ENCODE peak calls at places on chromosomes 1 and 21, in four cellular contexts. V is HCT116, K is A549, T is GM12878. H is an unnamed sample.

GRCh38 chr1:153563991-153564390 is 1.7 kb downstream of the S100A2 start:
- DNase-seq in V (no peak), K (no peak), T (no peak), H (no peak)

GRCh38 chr1:244751271-244751895 is 84.1 kb upstream of the COX20 start:
- DNase-seq in V (no peak), K (no peak), T (no peak), H (no peak)

GRCh38 chr1:6167391-6168303 is 12.5 kb downstream of the CHD5 start:
- DNase-seq in V (no peak), K (no peak), T (no peak), H (no peak)

GRCh38 chr1:199474738-199475137 is 552.8 kb upstream of the NR5A2 start:
- DNase-seq in V (no peak), K (no peak), T (no peak), H (no peak)

GRCh38 chr1:17617787-17618557 is 78.5 kb downstream of the ARHGEF10L start:
- DNase-seq in V (no peak), K (no peak), T (no peak), H (no peak)

GRCh38 chr1:212498243-212498642 is 65.5 kb downstream of the NENF start:
- DNase-seq in V (no peak), K (peak; percentile 35), T (no peak), H (peak; percentile 44)

GRCh38 chr1:51736702-51737101 is 119.8 kb downstream of the OSBPL9 start:
- DNase-seq in V (peak; percentile 16), K (peak; percentile 69), T (no peak), H (peak; percentile 36)

GRCh38 chr1:72932025-72932424 is 649.7 kb upstream of the NEGR1 start:
- DNase-seq in V (no peak), K (no peak), T (no peak), H (no peak)

GRCh38 chr1:188170446-188170845 is 1341.7 kb downstream of the PLA2G4A start:
- DNase-seq in V (no peak), K (no peak), T (no peak), H (no peak)

GRCh38 chr1:219318826-219319225 is 145.1 kb downstream of the LYPLAL1 start:
- DNase-seq in V (no peak), K (no peak), T (no peak), H (no peak)

GRCh38 chr1:172120381-172120780 is 279.1 kb downstream of the DNM3 start:
- DNase-seq in V (no peak), K (no peak), T (peak; percentile 23), H (no peak)

GRCh38 chr1:151728151-151728711 is 6.9 kb downstream of the RIIAD1 start:
- DNase-seq in V (no peak), K (no peak), T (no peak), H (no peak)

GRCh38 chr1:48776400-48777218 is at the start of gene BEND5:
- DNase-seq in V (no peak), K (no peak), T (no peak), H (peak; percentile 18)

GRCh38 chr1:212618466-212619210 is 10.1 kb downstream of the ATF3 start:
- DNase-seq in V (no peak), K (no peak), T (no peak), H (no peak)

GRCh38 chr1:3669971-3670431 is 17.7 kb downstream of the TP73 start:
- DNase-seq in V (no peak), K (no peak), T (no peak), H (no peak)

GRCh38 chr1:43495204-43495603 is 35.5 kb upstream of the PTPRF start:
- DNase-seq in V (no peak), K (no peak), T (no peak), H (no peak)

GRCh38 chr1:97094257-97094972 is 372.8 kb downstream of the PTBP2 start:
- DNase-seq in V (no peak), K (peak; percentile 80), T (no peak), H (no peak)

GRCh38 chr1:26833432-26834405 is 7.2 kb downstream of the ZDHHC18 start:
- DNase-seq in V (no peak), K (no peak), T (peak; percentile 88), H (peak; percentile 76)

GRCh38 chr1:18936814-18937481 is 19.5 kb downstream of the IFFO2 start:
- DNase-seq in V (no peak), K (no peak), T (no peak), H (no peak)

GRCh38 chr1:202639500-202639899 is 70.8 kb downstream of the SYT2 start:
- DNase-seq in V (no peak), K (no peak), T (no peak), H (no peak)
- TF ChIP-seq MAX in V (no peak), K (no peak), T (no peak), H (no peak)

DNA sequence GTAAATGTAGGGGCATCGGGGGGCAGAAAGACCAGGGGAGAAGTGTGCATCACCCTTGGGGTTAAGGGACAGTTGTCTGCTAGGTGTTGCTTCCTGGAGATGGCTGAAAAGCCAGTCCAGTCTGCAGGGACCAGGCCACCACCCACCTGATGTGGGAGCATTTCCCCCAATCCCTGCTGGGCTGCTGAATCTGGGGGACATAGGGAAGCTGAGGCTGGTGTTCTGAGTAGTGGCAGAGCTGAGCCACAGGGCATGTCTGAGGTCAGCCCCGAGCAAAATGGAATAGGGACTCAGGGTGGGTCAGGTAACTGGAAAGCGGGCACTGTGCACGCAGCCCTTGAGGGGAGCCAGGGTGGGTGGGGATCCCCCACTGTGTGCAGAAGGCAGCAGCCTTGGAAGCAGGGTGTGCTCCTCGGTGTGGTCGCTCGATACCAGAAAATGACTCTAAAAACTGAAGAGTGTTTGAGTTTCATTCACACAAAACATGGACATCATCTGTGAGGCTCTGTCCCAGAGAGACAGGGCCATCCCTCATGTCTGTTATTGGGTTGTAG is 2.4 kb upstream of the CCNL2 start:
- DNase-seq in V (no peak), K (no peak), T (no peak), H (no peak)
- H3K4me3 ChIP-seq in V (no peak overlapping the region), K (no peak overlapping the region), T (peak overlapping the region; percentile 77), H (no peak overlapping the region)

GRCh38 chr1:68198752-68199151 is 33.6 kb downstream of the WLS start:
- DNase-seq in V (no peak), K (no peak), T (no peak), H (no peak)
- TF ChIP-seq MAX in V (no peak), K (no peak), T (no peak), H (no peak)

DNA sequence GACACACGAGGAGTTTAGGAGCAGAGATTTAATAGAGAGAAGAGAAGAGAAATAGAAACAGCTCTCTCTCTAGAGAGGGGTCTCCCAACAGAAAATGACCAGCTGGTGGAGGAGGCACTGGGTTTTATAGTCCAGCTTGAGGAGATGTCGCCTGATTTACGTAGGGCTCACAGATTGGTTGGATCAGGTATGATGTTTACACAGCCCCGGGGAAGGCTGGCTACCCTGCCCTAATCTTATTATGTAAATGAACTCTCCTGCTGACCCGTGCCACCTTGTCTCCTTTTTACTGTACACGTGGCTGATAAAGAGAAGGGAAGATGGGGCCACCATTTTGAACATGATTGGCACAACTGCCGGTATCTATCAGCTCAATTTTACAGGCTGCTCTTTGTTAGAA is 172.5 kb downstream of the TRIM33 start:
- DNase-seq in V (no peak), K (no peak), T (no peak), H (no peak)
- H3K4me3 ChIP-seq in V (no peak overlapping the region), K (no peak overlapping the region), T (no peak overlapping the region), H (no peak overlapping the region)

DNA sequence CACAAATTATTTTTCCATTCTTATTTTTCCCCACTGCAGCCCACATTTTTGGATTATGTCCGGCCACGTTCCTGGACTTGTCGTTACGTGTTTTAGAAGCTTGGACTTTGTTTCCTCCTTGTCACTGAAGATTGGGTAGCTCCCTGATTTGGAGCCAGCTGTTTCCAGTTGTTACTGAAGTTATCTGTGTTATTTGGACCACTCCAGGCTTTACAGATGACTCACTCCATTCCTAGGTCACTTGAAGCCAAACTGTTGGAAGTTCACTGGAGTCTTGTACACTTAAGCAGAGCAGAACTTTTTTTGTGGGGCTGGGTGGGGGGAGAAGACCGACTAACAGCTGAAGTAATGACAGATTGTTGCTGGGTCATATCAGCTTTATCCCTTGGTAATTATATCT is 12.2 kb upstream of the AXDND1 start:
- DNase-seq in V (no peak), K (no peak), T (no peak), H (no peak)
- TF ChIP-seq MAX in V (no peak), K (no peak), T (no peak), H (no peak)

DNA sequence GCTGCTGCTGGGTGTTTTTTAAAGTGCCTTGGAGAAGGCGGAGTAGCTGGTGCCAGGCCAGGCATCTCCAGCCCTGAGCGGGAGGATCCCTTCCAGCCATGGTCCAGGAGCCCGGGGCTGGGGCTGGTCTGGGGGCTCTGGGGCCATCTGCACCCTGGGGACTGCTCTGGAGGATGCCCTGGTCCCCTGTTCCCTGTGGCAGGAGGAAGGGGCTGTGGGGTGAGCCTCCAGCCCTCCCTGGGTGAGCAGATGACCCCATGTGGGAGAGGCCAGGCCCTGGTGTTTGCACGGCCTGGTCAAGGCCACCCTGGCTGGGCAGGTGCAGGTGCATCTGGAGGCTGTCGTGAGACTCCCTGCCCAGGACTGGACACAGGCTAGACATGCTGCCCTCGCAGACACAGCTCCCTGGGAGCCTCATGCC is 56.7 kb downstream of the SLX9 start:
- DNase-seq in V (no peak), K (no peak), T (no peak), H (no peak)
- H3K4me3 ChIP-seq in V (no peak overlapping the region), K (no peak overlapping the region), T (no peak overlapping the region), H (no peak overlapping the region)

GRCh38 chr1:184972281-184973055 is 1.8 kb downstream of the NIBAN1 start:
- DNase-seq in V (no peak), K (no peak), T (no peak), H (peak; percentile 15)
- TF ChIP-seq MAX in V (no peak), K (no peak), T (no peak), H (no peak)

DNA sequence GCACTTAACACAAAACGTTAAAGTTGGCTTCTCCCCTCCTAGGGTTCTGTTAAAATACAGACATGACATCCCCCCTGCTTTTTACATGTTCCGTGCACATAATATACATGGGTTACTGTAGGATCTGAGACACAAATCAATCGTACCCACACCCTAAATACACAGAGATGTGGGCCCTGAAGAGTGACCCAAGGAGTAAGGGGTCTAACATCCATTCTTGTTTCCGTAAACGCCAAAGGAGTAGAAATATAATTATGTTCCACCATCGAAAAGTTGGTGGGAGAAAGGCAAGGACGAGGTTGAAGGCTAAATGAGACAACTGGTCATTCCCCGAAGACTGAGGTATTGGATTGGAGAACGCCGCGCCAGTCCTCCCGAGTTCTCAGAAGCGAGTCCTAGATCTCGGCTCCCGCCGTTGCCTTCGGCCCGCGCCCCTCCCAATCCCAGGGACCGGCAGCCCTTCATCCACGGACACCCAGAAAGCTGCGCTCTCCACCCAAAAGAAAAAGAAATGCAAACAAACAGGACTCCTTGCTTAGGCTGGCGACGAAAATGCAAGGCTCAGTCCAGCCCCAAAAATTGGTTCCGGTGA is 1.2 kb downstream of the TBX15 start:
- DNase-seq in V (no peak), K (no peak), T (no peak), H (no peak)
- H3K4me3 ChIP-seq in V (no peak overlapping the region), K (no peak overlapping the region), T (no peak overlapping the region), H (no peak overlapping the region)

GRCh38 chr1:37958690-37959089 is 11.8 kb upstream of the INPP5B start:
- DNase-seq in V (no peak), K (peak; percentile 30), T (no peak), H (no peak)
- TF ChIP-seq MAX in V (no peak), K (no peak), T (no peak), H (no peak)

H was measured in NB4.